ENCODE peak calls at places on chromosome 3, in nine cellular contexts. Y is heart left ventricle, Z is transverse colon, Q is mammary epithelial cell, S is osteoblast, D is Peyer's patch, L is upper lobe of right lung, F is cardiac muscle cell, E is adrenal gland. T is an unnamed sample. For H3K27me3, the result is how much of the 10 kb centered on the place peaks cover.

GRCh38 chr3:52784931-52785590 is 7.7 kb downstream of the ITIH1 start:
- DNase-seq in E (no peak), Z (no peak), D (no peak), Y (no peak), S (peak), L (peak), Q (no peak), F (no peak), T (no peak)

GRCh38 chr3:189260556-189261493 is 89.1 kb downstream of the TPRG1 start:
- DNase-seq in S (no peak), Y (peak), E (no peak), Z (no peak), L (peak), D (no peak), F (no peak), Q (no peak), T (no peak)

GRCh38 chr3:25687742-25688141 is 23.0 kb upstream of the TOP2B start:
- DNase-seq in Y (no peak), L (no peak), E (no peak), F (no peak), S (no peak), Q (no peak), Z (no peak), D (no peak), T (no peak)

GRCh38 chr3:175020101-175020500 is 161.0 kb downstream of the NAALADL2 start:
- DNase-seq in F (no peak), L (no peak), Y (no peak), Z (no peak), D (no peak), E (no peak), S (no peak), Q (no peak), T (no peak)

GRCh38 chr3:24690777-24691176 is 196.1 kb upstream of the THRB start:
- DNase-seq in E (no peak), D (no peak), Q (no peak), F (no peak), L (no peak), Y (no peak), S (no peak), Z (no peak), T (no peak)

GRCh38 chr3:143081844-143082778 is 37.5 kb upstream of the CHST2 start:
- DNase-seq in S (no peak), Z (peak), F (no peak), D (peak), E (no peak), Q (no peak), Y (no peak), L (no peak), T (no peak)

GRCh38 chr3:106281231-106281630 is 412.4 kb upstream of the CBLB start:
- DNase-seq in E (no peak), Y (no peak), Z (no peak), Q (no peak), L (no peak), D (no peak), S (no peak), F (peak), T (no peak)

GRCh38 chr3:126939347-126939735 is 43.6 kb upstream of the PLXNA1 start:
- DNase-seq in L (peak), Q (no peak), S (no peak), Y (no peak), D (no peak), Z (no peak), E (no peak), F (peak), T (no peak)

GRCh38 chr3:37862219-37862711 is 585 bp downstream of the CTDSPL start:
- DNase-seq in D (no peak), Y (peak), E (peak), Q (no peak), S (peak), F (peak), Z (peak), L (peak), T (peak)

GRCh38 chr3:112333002-112333385 is at the start of gene CD200:
- DNase-seq in Z (peak), F (peak), S (peak), Y (peak), D (peak), Q (peak), E (no peak), L (peak), T (peak)

GRCh38 chr3:17372811-17373210 is 369.6 kb downstream of the TBC1D5 start:
- DNase-seq in D (no peak), L (no peak), S (no peak), Q (peak), Y (no peak), E (no peak), F (no peak), Z (no peak), T (peak)

GRCh38 chr3:160919942-160920341 is 163.9 kb downstream of the PPM1L start:
- DNase-seq in L (no peak), Q (no peak), F (no peak), S (no peak), E (no peak), Z (no peak), Y (no peak), D (no peak), T (no peak)

GRCh38 chr3:43632269-43632733 is 10.5 kb upstream of the ANO10 start:
- DNase-seq in S (peak), D (no peak), Z (no peak), Y (no peak), Q (peak), E (peak), F (no peak), L (no peak), T (peak)

GRCh38 chr3:132432639-132433038 is 15.3 kb downstream of the DNAJC13 start:
- DNase-seq in D (no peak), F (no peak), Q (peak), S (peak), L (no peak), Y (no peak), E (no peak), Z (no peak), T (peak)

GRCh38 chr3:107612581-107613182 is 89.9 kb downstream of the BBX start:
- DNase-seq in F (no peak), Z (no peak), S (no peak), D (no peak), Q (peak), Y (no peak), E (no peak), L (no peak), T (no peak)

GRCh38 chr3:60146121-60146520 is 1096.3 kb upstream of the CFAP20DC start:
- DNase-seq in F (no peak), S (no peak), Q (no peak), D (no peak), L (no peak), Z (no peak), Y (no peak), E (no peak), T (no peak)

GRCh38 chr3:196941846-196942225 is 492 bp downstream of the NCBP2 start:
- DNase-seq in L (peak), Q (no peak), E (no peak), D (peak), Y (peak), S (peak), F (peak), Z (peak), T (peak)

GRCh38 chr3:192929755-192930491 is 12.3 kb upstream of the MB21D2 start:
- DNase-seq in D (no peak), Q (no peak), E (no peak), Y (no peak), S (peak), Z (no peak), F (no peak), L (no peak), T (no peak)

GRCh38 chr3:110314512-110315114 is 757.0 kb upstream of the NECTIN3 start:
- DNase-seq in Q (peak), L (no peak), F (peak), E (peak), Y (peak), Z (peak), D (peak), S (no peak), T (peak)

GRCh38 chr3:163382183-163382582 is 1696.1 kb downstream of the SI start:
- DNase-seq in L (no peak), F (no peak), Z (no peak), S (no peak), Q (no peak), E (no peak), D (no peak), Y (no peak), T (no peak)

GRCh38 chr3:24272875-24273274 is 221.8 kb downstream of the THRB start:
- DNase-seq in Y (no peak), Q (peak), E (no peak), S (no peak), F (no peak), L (no peak), Z (no peak), D (no peak), T (no peak)

GRCh38 chr3:81339040-81339845 is 422.2 kb downstream of the GBE1 start:
- DNase-seq in L (no peak), E (no peak), F (peak), Q (peak), D (no peak), Y (no peak), Z (no peak), S (no peak), T (no peak)

GRCh38 chr3:131544557-131544956 is 41.8 kb upstream of the MRPL3 start:
- DNase-seq in F (no peak), L (no peak), Q (peak), Z (no peak), D (no peak), S (no peak), E (no peak), Y (no peak), T (no peak)

GRCh38 chr3:138946554-138947302 is at the start of the genes FOXL2 and FOXL2NB:
- DNase-seq in Y (no peak), Z (no peak), S (no peak), D (no peak), L (no peak), Q (peak), E (peak), F (peak), T (no peak)

GRCh38 chr3:143727391-143727790 is 120.9 kb downstream of the SLC9A9 start:
- DNase-seq in L (no peak), Z (no peak), D (no peak), S (no peak), E (no peak), Y (no peak), F (no peak), Q (no peak), T (peak)

GRCh38 chr3:174329321-174329720 is 529.8 kb upstream of the NAALADL2 start:
- DNase-seq in D (no peak), F (no peak), E (no peak), S (no peak), L (no peak), Y (no peak), Z (no peak), Q (no peak), T (no peak)

GRCh38 chr3:171457263-171458055 is 2.7 kb downstream of the TNIK start:
- DNase-seq in F (peak), L (no peak), S (no peak), E (no peak), Q (no peak), D (no peak), Z (peak), Y (no peak), T (no peak)

GRCh38 chr3:124648551-124648950 is 81.7 kb upstream of the UMPS start:
- DNase-seq in L (no peak), E (no peak), D (no peak), Z (no peak), Q (no peak), S (no peak), Y (no peak), F (no peak), T (no peak)

GRCh38 chr3:145735631-145736030 is 425.4 kb downstream of the PLOD2 start:
- DNase-seq in F (no peak), E (no peak), Y (no peak), L (no peak), Z (no peak), S (no peak), Q (peak), D (no peak), T (no peak)

GRCh38 chr3:65758871-65759598 is 279.7 kb downstream of the MAGI1 start:
- DNase-seq in Y (no peak), D (no peak), Z (no peak), L (no peak), E (no peak), F (no peak), Q (no peak), S (no peak), T (no peak)

GRCh38 chr3:36221975-36222374 is 158.3 kb upstream of the STAC start:
- DNase-seq in F (peak), E (no peak), Y (no peak), Z (no peak), S (no peak), D (no peak), L (no peak), Q (no peak), T (no peak)

GRCh38 chr3:28242519-28242918 is 1.1 kb downstream of the CMC1 start:
- DNase-seq in L (no peak), F (no peak), Q (no peak), Z (no peak), Y (no peak), D (no peak), E (no peak), S (no peak), T (no peak)
- H3K4me3 ChIP-seq in L (peak), F (peak), Q (peak), Z (no peak), Y (no peak), D (no peak), E (peak), S (peak), T (peak)

GRCh38 chr3:12017487-12017886 is 13.3 kb downstream of the SYN2 start:
- DNase-seq in E (no peak), D (no peak), Z (no peak), S (no peak), F (no peak), Q (no peak), Y (no peak), L (no peak), T (no peak)
- H3K27me3 ChIP-seq in E (under half), D (under half), Z (under half), S (under half), F (under half), Q (under half), Y (under half), L (under half), T (under half)

GRCh38 chr3:56468184-56469106 is at the start of gene ERC2:
- DNase-seq in F (peak), Z (peak), E (peak), Y (peak), S (peak), Q (peak), D (no peak), L (peak), T (peak)
- H3K4me3 ChIP-seq in F (peak), Z (no peak), E (peak), Y (peak), S (peak), Q (peak), D (no peak), L (peak), T (peak)

DNA sequence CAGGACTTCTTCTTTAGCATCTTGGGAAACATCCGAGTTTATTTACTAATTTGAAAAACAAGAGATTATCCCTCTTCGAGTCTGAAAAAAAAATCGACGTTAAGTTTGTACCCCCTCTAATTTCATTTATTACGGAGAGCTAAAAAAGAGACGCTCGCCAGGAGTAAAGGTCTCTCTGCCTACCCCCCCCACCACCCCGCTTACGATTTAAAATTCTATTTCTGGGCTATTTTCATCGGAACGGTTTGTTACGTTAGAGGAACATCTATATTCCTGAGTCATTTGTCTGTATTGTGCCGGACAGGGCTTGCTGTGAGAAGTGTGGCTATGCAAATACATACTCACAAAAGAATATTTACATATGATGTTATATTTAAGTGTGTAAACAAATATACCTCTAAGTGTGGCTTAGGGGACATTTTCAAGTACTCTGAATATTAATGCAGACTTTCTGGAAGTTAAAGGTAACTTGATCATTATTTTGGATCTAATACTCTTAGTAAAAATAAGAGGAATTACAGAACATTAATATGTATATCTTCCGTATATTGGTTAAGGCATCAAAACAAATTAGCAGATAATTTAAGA is 1.4 kb upstream of the SHOX2 start:
- DNase-seq in Y (no peak), S (no peak), E (no peak), D (no peak), L (no peak), Z (no peak), Q (no peak), F (no peak), T (no peak)
- H3K27me3 ChIP-seq in Y (half or more), S (under half), E (half or more), D (under half), L (half or more), Z (half or more), Q (under half), F (half or more), T (under half)

DNA sequence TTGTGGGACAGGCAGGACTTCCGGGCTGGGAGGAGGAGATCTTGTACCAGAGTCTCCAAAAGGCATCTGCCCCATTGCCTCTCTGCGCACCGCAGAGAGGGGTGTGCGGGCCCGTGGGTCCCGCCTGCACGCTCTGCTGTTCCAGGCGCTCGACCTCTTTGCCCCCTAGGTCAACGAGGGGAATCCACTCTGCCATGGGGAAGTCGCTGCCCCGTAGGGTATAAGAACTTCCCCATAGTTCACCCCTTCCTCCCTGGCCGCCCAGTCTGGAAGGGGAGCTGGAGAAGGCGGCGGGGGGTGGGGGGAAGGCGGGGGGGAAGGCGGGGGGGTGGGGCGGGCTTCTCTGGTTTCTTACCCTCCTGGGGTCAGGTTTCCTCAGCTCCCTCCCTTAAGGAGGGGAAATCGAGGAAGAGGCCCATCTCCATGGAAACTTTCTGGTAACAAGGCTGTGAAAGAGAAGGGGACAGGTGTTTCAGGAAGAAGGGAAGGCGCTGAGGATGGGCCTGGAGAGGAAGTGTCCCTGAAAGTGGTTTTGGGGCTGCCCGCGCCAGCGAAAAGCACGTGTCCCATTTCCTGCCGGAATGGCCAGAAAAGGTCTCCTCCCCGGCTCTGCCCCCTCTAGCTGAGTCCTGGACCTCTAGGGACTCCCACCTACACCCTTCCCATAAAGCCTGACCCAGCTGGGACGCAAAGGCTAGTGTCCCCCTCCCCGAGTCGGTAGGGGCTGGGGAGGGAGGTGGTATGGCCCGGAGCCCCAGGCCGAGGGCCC is 27.5 kb downstream of the NR1I2 start:
- DNase-seq in F (no peak), Y (no peak), Q (no peak), Z (no peak), S (peak), D (peak), L (no peak), E (no peak), T (no peak)
- H3K4me3 ChIP-seq in F (peak), Y (peak), Q (peak), Z (peak), S (peak), D (peak), L (peak), E (peak), T (no peak)

GRCh38 chr3:152281032-152281713 is 12.4 kb downstream of the MBNL1 start:
- DNase-seq in Y (no peak), D (no peak), L (no peak), Z (no peak), E (no peak), F (no peak), S (no peak), Q (no peak), T (no peak)
- H3K27me3 ChIP-seq in Y (under half), D (under half), L (under half), Z (under half), E (under half), F (under half), S (under half), Q (under half), T (under half)

GRCh38 chr3:55485208-55485791 is 1.8 kb downstream of the WNT5A start:
- DNase-seq in S (peak), Y (peak), F (peak), Z (peak), L (peak), Q (peak), D (no peak), E (peak), T (peak)
- H3K4me3 ChIP-seq in S (peak), Y (peak), F (peak), Z (peak), L (peak), Q (peak), D (peak), E (no peak), T (peak)

DNA sequence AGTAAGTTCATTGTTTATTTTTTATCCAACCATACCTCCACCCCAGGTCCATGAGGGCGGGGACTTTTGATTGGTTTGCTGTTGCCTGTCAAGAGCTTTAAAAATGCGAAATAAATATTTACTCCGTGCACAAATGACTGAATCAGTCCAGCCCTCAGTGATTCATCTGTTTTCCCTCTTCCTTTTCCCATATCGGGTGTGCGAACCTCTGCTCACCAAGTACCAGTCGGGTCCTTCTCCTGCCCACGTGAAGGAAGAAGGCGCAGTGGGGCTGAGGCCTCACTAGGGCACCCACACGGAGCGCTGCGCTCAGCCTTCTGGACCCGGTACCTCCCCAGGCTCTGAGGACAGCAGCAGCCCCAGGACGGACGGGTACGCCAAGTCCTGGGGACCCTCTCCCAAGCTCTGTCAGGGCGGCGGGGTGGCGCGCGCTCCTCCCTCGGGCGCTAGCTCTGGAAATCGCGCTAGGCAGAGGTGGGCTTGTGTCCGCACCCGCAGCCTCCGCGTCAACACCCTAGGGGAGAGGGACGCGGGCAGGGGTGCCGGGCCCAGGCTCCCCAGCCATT is 70.5 kb upstream of the EPHB3 start:
- DNase-seq in L (peak), Q (no peak), D (no peak), Z (no peak), Y (no peak), E (no peak), S (peak), F (no peak), T (no peak)
- H3K27me3 ChIP-seq in L (under half), Q (under half), D (under half), Z (half or more), Y (half or more), E (under half), S (half or more), F (half or more), T (under half)

T was measured in MG63.